ENCODE peak calls at places on chromosomes 6 and 20, in five cellular contexts. One of them, this sample, is unnamed.
A peak's percentile ranks its signal among the peaks of the same experiment; 100 is the strongest.

GRCh38 chr6:37134622-37135191 is 35.2 kb upstream of the PIM1 start:
- DNase-seq in cardiac muscle cell: no peak
- DNase-seq in SK-N-SH: no peak
- DNase-seq in CD8-positive, alpha-beta T cell: peak; percentile 18
- DNase-seq in tibial artery: peak; percentile 89
- DNase-seq in this sample: no peak

GRCh38 chr20:8209061-8209460 is 77.0 kb downstream of the PLCB1 start:
- DNase-seq in cardiac muscle cell: no peak
- DNase-seq in SK-N-SH: no peak
- DNase-seq in CD8-positive, alpha-beta T cell: no peak
- DNase-seq in tibial artery: no peak
- DNase-seq in this sample: no peak

GRCh38 chr6:33987531-33988021 is 158.3 kb downstream of the GRM4 start:
- DNase-seq in cardiac muscle cell: no peak
- DNase-seq in SK-N-SH: no peak
- DNase-seq in CD8-positive, alpha-beta T cell: no peak
- DNase-seq in tibial artery: peak; percentile 9
- DNase-seq in this sample: no peak

GRCh38 chr20:47125553-47126373 is 230.7 kb downstream of the ZMYND8 start:
- DNase-seq in cardiac muscle cell: peak; percentile 17
- DNase-seq in SK-N-SH: no peak
- DNase-seq in CD8-positive, alpha-beta T cell: no peak
- DNase-seq in tibial artery: no peak
- DNase-seq in this sample: no peak

GRCh38 chr6:132132911-132133639 is 181.9 kb upstream of the CCN2 start:
- DNase-seq in cardiac muscle cell: no peak
- DNase-seq in SK-N-SH: no peak
- DNase-seq in CD8-positive, alpha-beta T cell: no peak
- DNase-seq in tibial artery: no peak
- DNase-seq in this sample: no peak

GRCh38 chr6:107353773-107354382 is 105.5 kb downstream of the PDSS2 start:
- DNase-seq in cardiac muscle cell: no peak
- DNase-seq in SK-N-SH: no peak
- DNase-seq in CD8-positive, alpha-beta T cell: no peak
- DNase-seq in tibial artery: no peak
- DNase-seq in this sample: no peak

GRCh38 chr20:24379116-24379927 is 90.1 kb upstream of the SYNDIG1 start:
- DNase-seq in cardiac muscle cell: no peak
- DNase-seq in SK-N-SH: no peak
- DNase-seq in CD8-positive, alpha-beta T cell: no peak
- DNase-seq in tibial artery: peak; percentile 85
- DNase-seq in this sample: no peak

GRCh38 chr20:58722877-58723627 is 30.5 kb downstream of the NPEPL1 start:
- DNase-seq in cardiac muscle cell: no peak
- DNase-seq in SK-N-SH: no peak
- DNase-seq in CD8-positive, alpha-beta T cell: peak; percentile 9
- DNase-seq in tibial artery: peak; percentile 41
- DNase-seq in this sample: no peak

GRCh38 chr20:33947709-33948295 is 45.9 kb upstream of the RALY start:
- DNase-seq in cardiac muscle cell: peak; percentile 41
- DNase-seq in SK-N-SH: peak; percentile 53
- DNase-seq in CD8-positive, alpha-beta T cell: peak; percentile 14
- DNase-seq in tibial artery: no peak
- DNase-seq in this sample: peak; percentile 97

GRCh38 chr6:150730801-150731445 is 131.2 kb downstream of the PLEKHG1 start:
- DNase-seq in cardiac muscle cell: no peak
- DNase-seq in SK-N-SH: no peak
- DNase-seq in CD8-positive, alpha-beta T cell: no peak
- DNase-seq in tibial artery: no peak
- DNase-seq in this sample: no peak

GRCh38 chr6:72348926-72349325 is 272.9 kb upstream of the KCNQ5 start:
- DNase-seq in cardiac muscle cell: no peak
- DNase-seq in SK-N-SH: no peak
- DNase-seq in CD8-positive, alpha-beta T cell: no peak
- DNase-seq in tibial artery: no peak
- DNase-seq in this sample: no peak

GRCh38 chr6:139625998-139626975 is 251.8 kb upstream of the CITED2 start:
- DNase-seq in cardiac muscle cell: no peak
- DNase-seq in SK-N-SH: no peak
- DNase-seq in CD8-positive, alpha-beta T cell: no peak
- DNase-seq in tibial artery: no peak
- DNase-seq in this sample: no peak

GRCh38 chr20:16441526-16442164 is 131.6 kb downstream of the KIF16B start:
- DNase-seq in cardiac muscle cell: no peak
- DNase-seq in SK-N-SH: peak; percentile 24
- DNase-seq in CD8-positive, alpha-beta T cell: no peak
- DNase-seq in tibial artery: no peak
- DNase-seq in this sample: no peak

GRCh38 chr6:14206351-14206750 is 88.8 kb downstream of the CD83 start:
- DNase-seq in cardiac muscle cell: no peak
- DNase-seq in SK-N-SH: no peak
- DNase-seq in CD8-positive, alpha-beta T cell: no peak
- DNase-seq in tibial artery: no peak
- DNase-seq in this sample: no peak

GRCh38 chr20:60630609-60631008 is 621.5 kb upstream of the CDH4 start:
- DNase-seq in cardiac muscle cell: no peak
- DNase-seq in SK-N-SH: no peak
- DNase-seq in CD8-positive, alpha-beta T cell: no peak
- DNase-seq in tibial artery: no peak
- DNase-seq in this sample: no peak

GRCh38 chr6:168451805-168452204 is 10.8 kb downstream of the SMOC2 start:
- DNase-seq in cardiac muscle cell: peak; percentile 21
- DNase-seq in SK-N-SH: peak; percentile 56
- DNase-seq in CD8-positive, alpha-beta T cell: no peak
- DNase-seq in tibial artery: no peak
- DNase-seq in this sample: no peak

GRCh38 chr20:14208956-14209355 is 128.5 kb downstream of the FLRT3 start:
- DNase-seq in cardiac muscle cell: no peak
- DNase-seq in SK-N-SH: no peak
- DNase-seq in CD8-positive, alpha-beta T cell: no peak
- DNase-seq in tibial artery: no peak
- DNase-seq in this sample: no peak

GRCh38 chr20:19022791-19023448 is 189.5 kb upstream of the SLC24A3 start:
- DNase-seq in cardiac muscle cell: no peak
- DNase-seq in SK-N-SH: no peak
- DNase-seq in CD8-positive, alpha-beta T cell: no peak
- DNase-seq in tibial artery: no peak
- DNase-seq in this sample: no peak

GRCh38 chr6:93222071-93222851 is 197.1 kb downstream of the EPHA7 start:
- DNase-seq in cardiac muscle cell: peak; percentile 86
- DNase-seq in SK-N-SH: no peak
- DNase-seq in CD8-positive, alpha-beta T cell: no peak
- DNase-seq in tibial artery: no peak
- DNase-seq in this sample: no peak

GRCh38 chr6:142359271-142359960 is 57.6 kb downstream of the ADGRG6 start:
- DNase-seq in cardiac muscle cell: no peak
- DNase-seq in SK-N-SH: no peak
- DNase-seq in CD8-positive, alpha-beta T cell: no peak
- DNase-seq in tibial artery: no peak
- DNase-seq in this sample: no peak

GRCh38 chr6:129617986-129618385 is 92.0 kb downstream of the ARHGAP18 start:
- DNase-seq in cardiac muscle cell: no peak
- DNase-seq in SK-N-SH: no peak
- DNase-seq in CD8-positive, alpha-beta T cell: no peak
- DNase-seq in tibial artery: no peak
- DNase-seq in this sample: no peak

GRCh38 chr6:116265081-116265829 is 11.4 kb upstream of the TSPYL4 start:
- DNase-seq in cardiac muscle cell: no peak
- DNase-seq in SK-N-SH: no peak
- DNase-seq in CD8-positive, alpha-beta T cell: no peak
- DNase-seq in tibial artery: peak; percentile 57
- DNase-seq in this sample: no peak

GRCh38 chr6:14804444-14805210 is 441.2 kb upstream of the JARID2 start:
- DNase-seq in cardiac muscle cell: peak; percentile 73
- DNase-seq in SK-N-SH: peak; percentile 71
- DNase-seq in CD8-positive, alpha-beta T cell: no peak
- DNase-seq in tibial artery: peak; percentile 71
- DNase-seq in this sample: no peak

GRCh38 chr6:16129623-16130243 is 847 bp downstream of the MYLIP start:
- DNase-seq in cardiac muscle cell: peak; percentile 30
- DNase-seq in SK-N-SH: no peak
- DNase-seq in CD8-positive, alpha-beta T cell: peak; percentile 47
- DNase-seq in tibial artery: peak; percentile 76
- DNase-seq in this sample: no peak

GRCh38 chr6:17032595-17033591 is 69.0 kb upstream of the STMND1 start:
- DNase-seq in cardiac muscle cell: no peak
- DNase-seq in SK-N-SH: no peak
- DNase-seq in CD8-positive, alpha-beta T cell: no peak
- DNase-seq in tibial artery: peak; percentile 90
- DNase-seq in this sample: no peak

GRCh38 chr20:8293791-8294190 is 161.7 kb downstream of the PLCB1 start:
- DNase-seq in cardiac muscle cell: no peak
- DNase-seq in SK-N-SH: no peak
- DNase-seq in CD8-positive, alpha-beta T cell: no peak
- DNase-seq in tibial artery: no peak
- DNase-seq in this sample: no peak

GRCh38 chr6:52407467-52407866 is 12.7 kb upstream of the EFHC1 start:
- DNase-seq in cardiac muscle cell: peak; percentile 51
- DNase-seq in SK-N-SH: peak; percentile 65
- DNase-seq in CD8-positive, alpha-beta T cell: no peak
- DNase-seq in tibial artery: no peak
- DNase-seq in this sample: no peak

GRCh38 chr6:52403086-52403485 is 17.1 kb upstream of the EFHC1 start:
- DNase-seq in cardiac muscle cell: no peak
- DNase-seq in SK-N-SH: no peak
- DNase-seq in CD8-positive, alpha-beta T cell: no peak
- DNase-seq in tibial artery: no peak
- DNase-seq in this sample: no peak

GRCh38 chr6:101401792-101402617 is 8.5 kb downstream of the GRIK2 start:
- DNase-seq in cardiac muscle cell: peak; percentile 61
- DNase-seq in SK-N-SH: peak; percentile 86
- DNase-seq in CD8-positive, alpha-beta T cell: no peak
- DNase-seq in tibial artery: no peak
- DNase-seq in this sample: no peak

GRCh38 chr6:71649893-71650292 is 236.5 kb upstream of the RIMS1 start:
- DNase-seq in cardiac muscle cell: no peak
- DNase-seq in SK-N-SH: no peak
- DNase-seq in CD8-positive, alpha-beta T cell: no peak
- DNase-seq in tibial artery: no peak
- DNase-seq in this sample: no peak

GRCh38 chr20:64080813-64081619 is 1.1 kb downstream of the OPRL1 start:
- DNase-seq in cardiac muscle cell: no peak
- DNase-seq in SK-N-SH: no peak
- DNase-seq in CD8-positive, alpha-beta T cell: no peak
- DNase-seq in tibial artery: no peak
- DNase-seq in this sample: no peak

GRCh38 chr6:32845381-32845884 is 1.6 kb upstream of the PSMB8 start:
- DNase-seq in cardiac muscle cell: no peak
- DNase-seq in SK-N-SH: no peak
- DNase-seq in CD8-positive, alpha-beta T cell: peak; percentile 58
- DNase-seq in tibial artery: no peak
- DNase-seq in this sample: no peak
- H3K4me3 ChIP-seq in cardiac muscle cell: no peak overlapping the region
- H3K4me3 ChIP-seq in SK-N-SH: no peak overlapping the region
- H3K4me3 ChIP-seq in CD8-positive, alpha-beta T cell: peak overlapping the region; percentile 99
- H3K4me3 ChIP-seq in tibial artery: peak overlapping the region; percentile 86
- H3K4me3 ChIP-seq in this sample: no peak overlapping the region

GRCh38 chr6:147245693-147246092 is 41.5 kb downstream of the STXBP5 start:
- DNase-seq in cardiac muscle cell: no peak
- DNase-seq in SK-N-SH: no peak
- DNase-seq in CD8-positive, alpha-beta T cell: no peak
- DNase-seq in tibial artery: no peak
- DNase-seq in this sample: no peak

GRCh38 chr6:147246853-147247635 is 42.8 kb downstream of the STXBP5 start:
- DNase-seq in cardiac muscle cell: no peak
- DNase-seq in SK-N-SH: no peak
- DNase-seq in CD8-positive, alpha-beta T cell: no peak
- DNase-seq in tibial artery: no peak
- DNase-seq in this sample: no peak

GRCh38 chr6:147251072-147251471 is 46.9 kb downstream of the STXBP5 start:
- DNase-seq in cardiac muscle cell: no peak
- DNase-seq in SK-N-SH: no peak
- DNase-seq in CD8-positive, alpha-beta T cell: no peak
- DNase-seq in tibial artery: no peak
- DNase-seq in this sample: no peak

GRCh38 chr6:147244832-147245231 is 40.6 kb downstream of the STXBP5 start:
- DNase-seq in cardiac muscle cell: no peak
- DNase-seq in SK-N-SH: no peak
- DNase-seq in CD8-positive, alpha-beta T cell: no peak
- DNase-seq in tibial artery: no peak
- DNase-seq in this sample: no peak

DNA sequence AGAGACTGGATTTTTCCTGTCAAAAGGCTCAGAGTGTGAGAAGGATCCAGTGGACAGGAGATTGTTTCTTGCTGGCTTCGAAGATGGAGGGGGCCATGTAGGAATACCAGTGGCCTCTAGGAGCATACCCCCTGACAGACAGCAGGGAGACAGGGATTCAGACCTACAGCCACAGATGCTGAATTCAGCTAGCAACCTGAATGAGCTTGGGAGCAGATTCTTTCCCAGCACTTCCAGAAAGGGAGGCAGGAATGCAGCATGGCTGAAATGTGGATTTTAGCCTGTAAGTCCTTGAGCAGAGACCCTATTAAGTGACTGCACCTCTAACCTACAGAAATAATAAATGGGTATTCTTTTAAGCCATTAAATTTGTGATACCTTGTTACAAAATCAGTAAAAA is 44.6 kb downstream of the STXBP5 start:
- DNase-seq in cardiac muscle cell: no peak
- DNase-seq in SK-N-SH: no peak
- DNase-seq in CD8-positive, alpha-beta T cell: no peak
- DNase-seq in tibial artery: no peak
- DNase-seq in this sample: peak; percentile 9
- H3K4me3 ChIP-seq in cardiac muscle cell: no peak overlapping the region
- H3K4me3 ChIP-seq in SK-N-SH: no peak overlapping the region
- H3K4me3 ChIP-seq in CD8-positive, alpha-beta T cell: no peak overlapping the region
- H3K4me3 ChIP-seq in tibial artery: no peak overlapping the region
- H3K4me3 ChIP-seq in this sample: no peak overlapping the region

GRCh38 chr20:49319204-49319809 is 41.5 kb upstream of the ZNFX1 start:
- DNase-seq in cardiac muscle cell: no peak
- DNase-seq in SK-N-SH: no peak
- DNase-seq in CD8-positive, alpha-beta T cell: no peak
- DNase-seq in tibial artery: no peak
- DNase-seq in this sample: no peak
- H3K4me3 ChIP-seq in cardiac muscle cell: peak overlapping the region; percentile 40
- H3K4me3 ChIP-seq in SK-N-SH: peak overlapping the region; percentile 41
- H3K4me3 ChIP-seq in CD8-positive, alpha-beta T cell: peak overlapping the region; percentile 66
- H3K4me3 ChIP-seq in tibial artery: peak overlapping the region; percentile 36
- H3K4me3 ChIP-seq in this sample: no peak overlapping the region

GRCh38 chr6:32977272-32977952 is 9.0 kb downstream of the BRD2 start:
- DNase-seq in cardiac muscle cell: no peak
- DNase-seq in SK-N-SH: no peak
- DNase-seq in CD8-positive, alpha-beta T cell: no peak
- DNase-seq in tibial artery: no peak
- DNase-seq in this sample: no peak

GRCh38 chr6:32975886-32976285 is 7.5 kb downstream of the BRD2 start:
- DNase-seq in cardiac muscle cell: no peak
- DNase-seq in SK-N-SH: no peak
- DNase-seq in CD8-positive, alpha-beta T cell: no peak
- DNase-seq in tibial artery: no peak
- DNase-seq in this sample: no peak

GRCh38 chr6:32974541-32975308 is 6.3 kb downstream of the BRD2 start:
- DNase-seq in cardiac muscle cell: no peak
- DNase-seq in SK-N-SH: no peak
- DNase-seq in CD8-positive, alpha-beta T cell: no peak
- DNase-seq in tibial artery: no peak
- DNase-seq in this sample: no peak

GRCh38 chr6:32977953-32978324 is 9.5 kb downstream of the BRD2 start:
- DNase-seq in cardiac muscle cell: no peak
- DNase-seq in SK-N-SH: no peak
- DNase-seq in CD8-positive, alpha-beta T cell: no peak
- DNase-seq in tibial artery: no peak
- DNase-seq in this sample: no peak

GRCh38 chr6:32976334-32977069 is 8.1 kb downstream of the BRD2 start:
- DNase-seq in cardiac muscle cell: no peak
- DNase-seq in SK-N-SH: no peak
- DNase-seq in CD8-positive, alpha-beta T cell: no peak
- DNase-seq in tibial artery: no peak
- DNase-seq in this sample: no peak
- H3K4me3 ChIP-seq in cardiac muscle cell: no peak overlapping the region
- H3K4me3 ChIP-seq in SK-N-SH: peak overlapping the region; percentile 10
- H3K4me3 ChIP-seq in CD8-positive, alpha-beta T cell: no peak overlapping the region
- H3K4me3 ChIP-seq in tibial artery: peak overlapping the region; percentile 11
- H3K4me3 ChIP-seq in this sample: no peak overlapping the region

This sample was measured in iPS DF 6.9.